ENCODE peak calls at places on chromosomes 1 and 21, in six cellular contexts. T, Y, L, C, G and R are unnamed samples.
A peak's percentile ranks its signal among the peaks of the same experiment; 100 is the strongest.

GRCh38 chr1:39849203-39849602 is 34.1 kb downstream of the TRIT1 start:
- DNase-seq in T (no peak), Y (no peak), L (no peak), C (no peak), G (no peak), R (no peak)

GRCh38 chr1:169570172-169570574 is 16.1 kb downstream of the F5 start:
- DNase-seq in T (no peak), Y (no peak), L (no peak), C (no peak), G (no peak), R (no peak)

GRCh38 chr1:204573563-204573925 is 57.3 kb downstream of the MDM4 start:
- DNase-seq in T (no peak), Y (peak; percentile 10), L (no peak), C (no peak), G (no peak), R (no peak)

GRCh38 chr1:59892836-59893811 is 33.4 kb downstream of the CYP2J2 start:
- DNase-seq in T (no peak), Y (no peak), L (no peak), C (no peak), G (no peak), R (no peak)

GRCh38 chr1:150192012-150192411 is 42.3 kb downstream of the PLEKHO1 start:
- DNase-seq in T (no peak), Y (peak; percentile 75), L (no peak), C (no peak), G (no peak), R (no peak)

GRCh38 chr1:8197493-8198282 is 120.2 kb upstream of the SLC45A1 start:
- DNase-seq in T (no peak), Y (peak; percentile 96), L (peak; percentile 86), C (peak; percentile 67), G (no peak), R (peak; percentile 89)

GRCh38 chr1:87887095-87887494 is 558.4 kb downstream of the LMO4 start:
- DNase-seq in T (no peak), Y (no peak), L (no peak), C (no peak), G (no peak), R (no peak)

GRCh38 chr1:54813479-54814147 is 12.5 kb upstream of the TTC22 start:
- DNase-seq in T (no peak), Y (no peak), L (no peak), C (no peak), G (no peak), R (no peak)

GRCh38 chr1:101310484-101310883 is 73.7 kb downstream of the S1PR1 start:
- DNase-seq in T (peak; percentile 15), Y (no peak), L (no peak), C (no peak), G (peak; percentile 30), R (no peak)

GRCh38 chr1:7629465-7630195 is 141.5 kb upstream of the VAMP3 start:
- DNase-seq in T (no peak), Y (no peak), L (no peak), C (no peak), G (no peak), R (no peak)

GRCh38 chr1:206116873-206117150 is 376 bp downstream of the AVPR1B start:
- DNase-seq in T (no peak), Y (no peak), L (no peak), C (no peak), G (no peak), R (no peak)

GRCh38 chr21:26490771-26491170 is 82.3 kb downstream of the CYYR1 start:
- DNase-seq in T (no peak), Y (peak; percentile 26), L (no peak), C (no peak), G (no peak), R (no peak)

GRCh38 chr1:29326123-29326522 is 89.8 kb downstream of the PTPRU start:
- DNase-seq in T (no peak), Y (no peak), L (no peak), C (no peak), G (no peak), R (no peak)

GRCh38 chr1:38246955-38247952 is 200.7 kb upstream of the POU3F1 start:
- DNase-seq in T (no peak), Y (no peak), L (no peak), C (peak; percentile 55), G (no peak), R (no peak)

GRCh38 chr1:170619167-170620030 is 44.5 kb upstream of the PRRX1 start:
- DNase-seq in T (no peak), Y (no peak), L (no peak), C (no peak), G (no peak), R (no peak)

GRCh38 chr1:12173631-12174121 is 6.9 kb downstream of the TNFRSF1B start:
- DNase-seq in T (peak; percentile 92), Y (no peak), L (peak; percentile 88), C (no peak), G (peak; percentile 99), R (peak; percentile 83)

GRCh38 chr1:226487921-226488320 is 60.6 kb upstream of the STUM start:
- DNase-seq in T (no peak), Y (no peak), L (no peak), C (no peak), G (no peak), R (no peak)

GRCh38 chr21:29332461-29333354 is 34.0 kb downstream of the BACH1 start:
- DNase-seq in T (no peak), Y (no peak), L (no peak), C (no peak), G (no peak), R (no peak)